ENCODE peak calls at places on chromosome 3, in six cellular contexts. N is spleen, H is colonic mucosa, D is adrenal gland, C is uterus, J is cardiac fibroblast. X is an unnamed sample.

GRCh38 chr3:133361011-133361410 is 38.8 kb upstream of the BFSP2 start:
- DNase-seq in N (no peak), H (no peak), D (no peak), C (no peak), J (no peak), X (no peak)

GRCh38 chr3:157438371-157438735 is 1.7 kb downstream of the PTX3 start:
- DNase-seq in N (no peak), H (no peak), D (no peak), C (no peak), J (peak), X (no peak)

GRCh38 chr3:42654331-42655201 is 1.1 kb downstream of the ZBTB47 start:
- DNase-seq in N (peak), H (peak), D (peak), C (peak), J (peak), X (no peak)

GRCh38 chr3:59759298-59760169 is 709.7 kb upstream of the CFAP20DC start:
- DNase-seq in N (no peak), H (no peak), D (no peak), C (no peak), J (no peak), X (no peak)

GRCh38 chr3:61464785-61465184 is 96.6 kb upstream of the PTPRG start:
- DNase-seq in N (no peak), H (no peak), D (no peak), C (no peak), J (peak), X (no peak)

GRCh38 chr3:192907784-192908183 is 9.9 kb downstream of the MB21D2 start:
- DNase-seq in N (no peak), H (no peak), D (no peak), C (no peak), J (no peak), X (no peak)

GRCh38 chr3:15292765-15293522 is 39.4 kb downstream of the SH3BP5 start:
- DNase-seq in N (no peak), H (no peak), D (peak), C (peak), J (peak), X (no peak)

GRCh38 chr3:30097022-30097650 is 509.3 kb upstream of the TGFBR2 start:
- DNase-seq in N (no peak), H (no peak), D (no peak), C (no peak), J (no peak), X (no peak)

GRCh38 chr3:190279690-190280089 is 42.6 kb downstream of the CLDN1 start:
- DNase-seq in N (no peak), H (no peak), D (no peak), C (no peak), J (no peak), X (no peak)

GRCh38 chr3:98530676-98531075 is 1.1 kb upstream of the GPR15 start:
- DNase-seq in N (no peak), H (no peak), D (no peak), C (no peak), J (no peak), X (no peak)

GRCh38 chr3:4822568-4822967 is 156.7 kb upstream of the BHLHE40 start:
- DNase-seq in N (no peak), H (no peak), D (no peak), C (no peak), J (no peak), X (no peak)

DNA sequence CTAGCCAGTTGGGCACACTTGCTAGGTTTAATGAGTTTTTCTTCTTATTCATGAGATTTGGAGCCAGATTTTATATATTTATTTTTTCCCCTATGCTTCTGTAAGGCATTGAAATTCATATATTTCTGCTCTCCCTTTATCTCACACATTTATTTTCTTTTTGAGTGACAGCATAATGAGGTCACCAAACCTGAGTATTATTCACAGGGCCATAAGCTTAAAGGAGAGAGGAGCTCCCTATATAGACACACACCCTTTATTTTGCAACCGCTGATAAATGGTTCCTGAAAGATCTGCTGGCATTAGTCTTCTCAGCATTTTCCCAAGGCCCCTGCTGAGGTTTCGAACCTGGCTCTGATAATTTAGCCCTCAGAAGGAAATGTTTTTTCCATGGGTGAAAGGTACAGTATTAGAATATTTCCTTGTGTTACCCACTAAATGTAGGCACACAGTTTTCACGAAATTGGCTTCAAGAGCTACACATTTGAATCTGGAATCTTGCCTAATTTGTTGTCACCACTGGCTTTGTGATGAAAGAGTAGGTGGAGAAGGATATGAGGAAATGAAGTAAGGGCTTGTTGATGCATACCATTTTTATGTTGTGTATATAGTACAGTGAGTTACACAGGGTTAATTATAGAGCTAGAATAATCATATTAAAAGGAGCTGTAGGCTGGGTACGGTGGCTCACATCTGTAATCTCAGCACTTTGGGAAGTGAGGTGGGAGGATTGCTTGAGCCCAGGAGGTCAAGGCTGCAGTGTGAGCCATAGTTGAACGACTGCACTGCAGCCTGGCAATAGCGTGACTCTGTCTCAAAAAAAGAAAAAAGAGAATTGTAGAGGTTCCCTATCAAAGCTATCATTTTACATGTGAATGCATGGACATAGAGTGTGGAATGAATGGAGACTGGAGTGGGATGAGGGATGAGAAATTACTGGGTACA is 6.5 kb downstream of the KLHL18 start:
- DNase-seq in N (no peak), H (no peak), D (peak), C (no peak), J (peak), X (no peak)
- H3K4me3 ChIP-seq in N (no peak), H (no peak), D (no peak), C (no peak), J (no peak), X (no peak)

DNA sequence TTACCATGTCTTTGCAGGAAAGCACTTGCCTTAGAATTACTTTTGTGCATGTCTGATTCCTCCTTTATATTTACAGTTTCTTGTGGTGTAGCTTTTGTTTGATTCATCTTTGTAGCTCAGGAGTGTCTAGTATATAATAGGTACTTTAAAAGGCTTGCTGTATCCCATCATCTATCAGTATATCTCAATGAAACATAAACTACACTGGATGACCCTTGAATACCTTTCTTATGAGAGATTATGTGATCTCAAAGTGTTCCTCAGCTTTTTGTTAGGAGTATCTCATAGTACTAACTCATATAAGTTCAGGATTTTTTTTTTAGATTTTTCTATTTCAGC is 234.8 kb downstream of the PYDC2 start:
- DNase-seq in N (no peak), H (no peak), D (no peak), C (no peak), J (no peak), X (no peak)
- TF ChIP-seq CTCF in N (no peak), H (no peak), D (no peak), C (no peak), J (no peak), X (no peak)

GRCh38 chr3:187031934-187032333 is 101.6 kb downstream of the ST6GAL1 start:
- DNase-seq in N (no peak), H (no peak), D (no peak), C (no peak), J (no peak), X (no peak)
- H3K4me3 ChIP-seq in N (no peak), H (no peak), D (no peak), C (no peak), J (no peak), X (no peak)

GRCh38 chr3:174352227-174352626 is 506.9 kb upstream of the NAALADL2 start:
- DNase-seq in N (no peak), H (no peak), D (no peak), C (no peak), J (no peak), X (no peak)

GRCh38 chr3:174356596-174356995 is 502.5 kb upstream of the NAALADL2 start:
- DNase-seq in N (no peak), H (no peak), D (no peak), C (no peak), J (no peak), X (no peak)

GRCh38 chr3:174358252-174358651 is 500.9 kb upstream of the NAALADL2 start:
- DNase-seq in N (no peak), H (no peak), D (no peak), C (no peak), J (no peak), X (no peak)

GRCh38 chr3:174355505-174355904 is 503.6 kb upstream of the NAALADL2 start:
- DNase-seq in N (no peak), H (no peak), D (no peak), C (no peak), J (peak), X (no peak)
- TF ChIP-seq CTCF in N (no peak), H (no peak), D (no peak), C (no peak), J (peak), X (peak)

GRCh38 chr3:196641278-196642058 is 2.0 kb downstream of the NRROS start:
- DNase-seq in N (no peak), H (no peak), D (no peak), C (no peak), J (no peak), X (no peak)

GRCh38 chr3:196636369-196637349 is 2.8 kb upstream of the NRROS start:
- DNase-seq in N (peak), H (no peak), D (no peak), C (no peak), J (no peak), X (no peak)

GRCh38 chr3:196639517-196640500 is at the start of gene NRROS:
- DNase-seq in N (peak), H (peak), D (peak), C (peak), J (peak), X (no peak)

GRCh38 chr3:196640501-196640968 is 1.0 kb downstream of the NRROS start:
- DNase-seq in N (no peak), H (no peak), D (no peak), C (no peak), J (no peak), X (no peak)

GRCh38 chr3:196638922-196639516 is 475 bp upstream of the NRROS start:
- DNase-seq in N (no peak), H (no peak), D (no peak), C (no peak), J (peak), X (no peak)
- H3K4me3 ChIP-seq in N (peak), H (peak), D (peak), C (peak), J (peak), X (peak)

GRCh38 chr3:188206787-188207186 is 52.8 kb downstream of the LPP start:
- DNase-seq in N (no peak), H (no peak), D (no peak), C (no peak), J (no peak), X (no peak)

GRCh38 chr3:188207941-188208750 is 54.2 kb downstream of the LPP start:
- DNase-seq in N (no peak), H (no peak), D (no peak), C (no peak), J (no peak), X (no peak)

GRCh38 chr3:188208751-188209433 is 54.9 kb downstream of the LPP start:
- DNase-seq in N (no peak), H (no peak), D (no peak), C (no peak), J (peak), X (no peak)

GRCh38 chr3:188204516-188204915 is 50.6 kb downstream of the LPP start:
- DNase-seq in N (no peak), H (no peak), D (no peak), C (no peak), J (peak), X (no peak)

DNA sequence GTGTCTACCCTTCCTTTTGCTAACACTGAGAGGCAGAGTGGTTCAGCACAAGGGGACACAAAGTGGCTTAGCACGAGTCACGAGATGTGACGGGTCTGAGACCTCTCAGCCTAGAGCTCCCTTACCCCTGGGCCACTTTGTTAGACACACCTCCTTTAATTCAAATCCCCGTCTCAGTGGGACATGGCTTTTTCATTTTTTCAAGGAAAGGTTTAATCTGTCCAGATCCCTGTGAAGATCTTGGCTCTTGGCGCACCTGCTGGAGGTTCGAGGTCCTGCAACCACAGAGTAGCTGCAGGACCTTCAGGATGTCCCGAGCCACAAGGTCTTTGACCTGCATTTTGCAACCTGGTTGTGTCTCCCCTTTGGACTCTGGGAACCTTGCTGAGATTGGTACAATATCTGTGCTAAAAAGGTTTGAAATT is 52.0 kb downstream of the LPP start:
- DNase-seq in N (no peak), H (peak), D (peak), C (no peak), J (no peak), X (no peak)
- TF ChIP-seq CTCF in N (no peak), H (peak), D (peak), C (no peak), J (peak), X (peak)

X was measured in astrocyte of the cerebellum.